ENCODE peak calls at places on chromosome 22, in five cellular contexts. H is mesenchymal stem cell, P is mesendoderm, V is IMR-90, C is trophoblast cell. J is an unnamed sample.
A peak's percentile ranks its signal among the peaks of the same experiment; 100 is the strongest.

GRCh38 chr22:23859201-23859600 is 1.5 kb downstream of the SLC2A11 start:
- DNase-seq in H (no peak), P (no peak), V (no peak), C (no peak), J (no peak)

GRCh38 chr22:24506802-24507438 is 11.8 kb downstream of the UPB1 start:
- DNase-seq in H (peak; percentile 90), P (no peak), V (peak; percentile 45), C (no peak), J (peak; percentile 50)

GRCh38 chr22:49752598-49753091 is 75.0 kb downstream of the BRD1 start:
- DNase-seq in H (no peak), P (no peak), V (no peak), C (no peak), J (peak; percentile 22)

GRCh38 chr22:33057363-33057995 is 702 bp downstream of the SYN3 start:
- DNase-seq in H (no peak), P (peak; percentile 60), V (no peak), C (no peak), J (no peak)

GRCh38 chr22:36544107-36544620 is 15.2 kb upstream of the EIF3D start:
- DNase-seq in H (peak; percentile 38), P (no peak), V (peak; percentile 74), C (no peak), J (no peak)

GRCh38 chr22:41862160-41862529 is 29.2 kb downstream of the SREBF2 start:
- DNase-seq in H (no peak), P (no peak), V (peak; percentile 23), C (no peak), J (no peak)

GRCh38 chr22:48824673-48825651 is 1002.7 kb downstream of the BRD1 start:
- DNase-seq in H (no peak), P (no peak), V (no peak), C (no peak), J (no peak)

GRCh38 chr22:36796629-36797175 is 20.1 kb downstream of the PVALB start:
- DNase-seq in H (no peak), P (no peak), V (no peak), C (no peak), J (peak; percentile 45)

GRCh38 chr22:41523464-41524221 is 20.6 kb downstream of the POLR3H start:
- DNase-seq in H (peak; percentile 72), P (peak; percentile 36), V (peak; percentile 89), C (no peak), J (peak; percentile 58)

GRCh38 chr22:22943521-22944267 is 56.1 kb downstream of the IGLL5 start:
- DNase-seq in H (no peak), P (no peak), V (no peak), C (no peak), J (peak; percentile 33)

GRCh38 chr22:25057013-25057881 is 104.7 kb downstream of the KIAA1671 start:
- DNase-seq in H (peak; percentile 45), P (peak; percentile 74), V (no peak), C (peak; percentile 71), J (peak; percentile 90)

GRCh38 chr22:25726241-25726640 is 15.7 kb upstream of the MYO18B start:
- DNase-seq in H (no peak), P (peak; percentile 72), V (no peak), C (no peak), J (no peak)

GRCh38 chr22:49365191-49365837 is 462.4 kb downstream of the BRD1 start:
- DNase-seq in H (no peak), P (peak; percentile 16), V (no peak), C (no peak), J (no peak)

GRCh38 chr22:20979243-20979809 is 2.8 kb upstream of the LZTR1 start:
- DNase-seq in H (peak; percentile 71), P (peak; percentile 98), V (peak; percentile 67), C (peak; percentile 83), J (peak; percentile 99)

GRCh38 chr22:19718255-19719054 is 4.2 kb downstream of the SEPTIN5 start:
- DNase-seq in H (no peak), P (no peak), V (no peak), C (no peak), J (no peak)

GRCh38 chr22:20957118-20957690 is 9.9 kb upstream of the AIFM3 start:
- DNase-seq in H (peak; percentile 29), P (peak; percentile 48), V (no peak), C (peak; percentile 58), J (peak; percentile 50)

GRCh38 chr22:23192133-23192532 is 11.8 kb downstream of the BCR start:
- DNase-seq in H (no peak), P (peak; percentile 65), V (no peak), C (no peak), J (no peak)

GRCh38 chr22:23289130-23289503 is 108.8 kb downstream of the BCR start:
- DNase-seq in H (no peak), P (no peak), V (no peak), C (no peak), J (no peak)

GRCh38 chr22:49676230-49676629 is 151.4 kb downstream of the BRD1 start:
- DNase-seq in H (no peak), P (no peak), V (no peak), C (no peak), J (no peak)

GRCh38 chr22:35610741-35611140 is 6.4 kb downstream of the MB start:
- DNase-seq in H (no peak), P (no peak), V (no peak), C (no peak), J (no peak)

GRCh38 chr22:17523925-17524324 is 39.4 kb upstream of the SLC25A18 start:
- DNase-seq in H (no peak), P (no peak), V (no peak), C (no peak), J (no peak)

GRCh38 chr22:35386670-35387288 is 5.9 kb downstream of the HMOX1 start:
- DNase-seq in H (no peak), P (no peak), V (no peak), C (no peak), J (no peak)

GRCh38 chr22:21623402-21623970 is 6.3 kb downstream of the YDJC start:
- DNase-seq in H (no peak), P (no peak), V (no peak), C (no peak), J (no peak)

GRCh38 chr22:38348751-38349496 is 31.7 kb upstream of the CSNK1E start:
- DNase-seq in H (no peak), P (no peak), V (no peak), C (no peak), J (no peak)

GRCh38 chr22:20957691-20958440 is 9.2 kb upstream of the AIFM3 start:
- DNase-seq in H (peak; percentile 42), P (peak; percentile 76), V (no peak), C (peak; percentile 80), J (peak; percentile 69)

GRCh38 chr22:45270095-45271020 is 14.4 kb upstream of the UPK3A start:
- DNase-seq in H (no peak), P (no peak), V (no peak), C (no peak), J (no peak)

GRCh38 chr22:45271667-45272188 is 13.0 kb upstream of the UPK3A start:
- DNase-seq in H (peak; percentile 48), P (no peak), V (no peak), C (no peak), J (no peak)

GRCh38 chr22:45268167-45268957 is 16.4 kb upstream of the UPK3A start:
- DNase-seq in H (peak; percentile 50), P (peak; percentile 98), V (no peak), C (no peak), J (peak; percentile 97)

GRCh38 chr22:45272498-45272897 is 12.3 kb upstream of the UPK3A start:
- DNase-seq in H (no peak), P (no peak), V (no peak), C (no peak), J (no peak)

GRCh38 chr22:45268958-45269844 is 15.5 kb upstream of the UPK3A start:
- DNase-seq in H (peak; percentile 60), P (peak; percentile 84), V (peak; percentile 53), C (peak; percentile 65), J (peak; percentile 86)
- H3K4ac ChIP-seq in H (peak overlapping the region; percentile 6), P (peak overlapping the region; percentile 6), V (peak overlapping the region; percentile 90), C (peak overlapping the region; percentile 53), J (no peak overlapping the region)

DNA sequence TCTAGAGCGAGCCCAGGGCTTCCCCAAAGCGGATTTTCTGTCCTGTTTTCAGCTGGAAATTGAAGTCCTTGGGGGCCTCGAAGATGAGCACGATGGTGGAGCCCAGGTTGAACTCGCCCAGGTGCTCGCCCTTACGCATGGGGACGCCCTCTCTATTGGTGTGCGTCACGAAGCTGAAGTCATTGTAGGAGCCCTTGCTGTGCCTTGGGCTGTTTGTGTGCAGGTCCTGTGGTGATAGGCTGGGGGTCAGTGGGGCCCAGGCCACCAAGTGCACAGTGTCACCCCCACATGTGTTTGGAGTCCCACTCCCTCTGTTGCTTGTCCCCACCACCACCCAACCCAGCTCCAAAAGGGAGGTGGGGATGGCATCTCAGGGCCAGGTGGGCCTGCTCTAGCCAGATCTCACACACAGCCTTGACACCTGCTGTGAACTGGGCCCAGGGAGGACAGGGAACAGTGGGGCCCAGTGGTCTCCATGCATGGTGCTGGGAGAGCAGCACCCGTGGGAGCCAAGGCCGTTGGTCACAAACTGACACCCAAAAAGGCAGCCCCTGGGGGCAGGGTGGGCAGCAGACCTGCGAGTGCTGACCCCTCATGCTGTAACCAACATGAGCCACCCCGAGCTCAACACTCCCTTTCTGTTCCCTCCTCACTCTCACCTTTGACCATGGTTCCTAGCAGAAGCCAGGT is 42.3 kb downstream of the PISD start:
- DNase-seq in H (no peak), P (no peak), V (no peak), C (no peak), J (no peak)
- H3K23ac ChIP-seq in H (no peak overlapping the region), P (no peak overlapping the region), V (no peak overlapping the region), C (no peak overlapping the region), J (no peak overlapping the region)

GRCh38 chr22:43631846-43632245 is 180.3 kb downstream of the EFCAB6 start:
- DNase-seq in H (no peak), P (no peak), V (no peak), C (no peak), J (no peak)

GRCh38 chr22:43633631-43634030 is 178.5 kb downstream of the EFCAB6 start:
- DNase-seq in H (no peak), P (no peak), V (no peak), C (no peak), J (no peak)

GRCh38 chr22:43628253-43628649 is 183.9 kb downstream of the EFCAB6 start:
- DNase-seq in H (no peak), P (no peak), V (no peak), C (no peak), J (no peak)

GRCh38 chr22:43630451-43630850 is 181.7 kb downstream of the EFCAB6 start:
- DNase-seq in H (no peak), P (no peak), V (no peak), C (no peak), J (no peak)

DNA sequence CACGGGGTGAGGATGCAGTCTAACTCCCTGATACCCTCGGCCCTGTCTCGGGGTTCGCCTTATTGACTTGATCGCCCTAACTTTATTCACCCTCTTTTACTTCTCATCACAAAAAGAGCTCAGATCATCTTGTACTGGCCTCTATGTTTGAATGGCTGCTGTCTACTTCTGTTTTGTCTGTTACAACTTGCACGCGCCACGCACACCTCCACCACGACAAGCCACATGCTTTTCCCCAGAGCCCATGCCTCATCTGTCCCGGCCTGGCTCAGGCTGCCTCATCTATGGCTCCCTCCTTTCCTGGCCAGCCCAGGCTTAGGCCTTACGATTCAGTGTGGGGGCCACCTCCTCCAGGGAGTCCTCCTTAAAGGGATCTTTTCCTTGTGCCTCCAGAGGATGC is 180.9 kb downstream of the EFCAB6 start:
- DNase-seq in H (no peak), P (no peak), V (no peak), C (no peak), J (no peak)
- H3K4ac ChIP-seq in H (no peak overlapping the region), P (no peak overlapping the region), V (no peak overlapping the region), C (no peak overlapping the region), J (no peak overlapping the region)

DNA sequence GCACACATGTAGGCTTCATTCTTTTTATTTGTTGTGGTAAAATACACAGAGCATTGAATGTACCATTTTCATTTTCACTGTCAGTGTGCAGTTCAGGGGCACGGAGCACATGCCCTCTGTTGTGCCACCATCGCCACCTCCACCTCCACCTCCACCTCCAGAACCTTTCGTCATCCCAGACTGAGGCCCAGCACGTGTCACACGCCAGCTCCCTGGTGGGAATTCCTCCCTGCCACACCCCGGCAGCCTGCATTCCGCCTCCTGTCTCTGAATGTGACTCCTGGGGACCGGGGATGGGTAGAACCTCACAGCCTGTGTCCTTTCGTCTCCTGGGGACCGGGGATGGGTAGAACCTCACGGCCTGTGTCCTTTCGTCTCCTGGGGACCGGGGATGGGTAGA is 10.9 kb downstream of the GRAMD4 start:
- DNase-seq in H (no peak), P (peak; percentile 41), V (no peak), C (peak; percentile 27), J (no peak)
- H3K23ac ChIP-seq in H (no peak overlapping the region), P (no peak overlapping the region), V (no peak overlapping the region), C (no peak overlapping the region), J (no peak overlapping the region)